ENCODE peak calls at places on chromosome 16, in five cellular contexts. S is K562, X is SK-N-SH, Z is H1, H is HepG2. G is an unnamed sample.

GRCh38 chr16:70750893-70751467 is 50.0 kb downstream of the VAC14 start:
- DNase-seq in S (no peak), H (no peak), Z (no peak), X (no peak), G (no peak)

GRCh38 chr16:6645758-6646423 is 686.8 kb upstream of the RBFOX1 start:
- DNase-seq in Z (no peak), H (no peak), X (no peak), S (no peak), G (no peak)

GRCh38 chr16:75341934-75342811 is 90.7 kb upstream of the BCAR1 start:
- DNase-seq in Z (no peak), X (no peak), H (no peak), S (no peak), G (no peak)

GRCh38 chr16:2710711-2711231 is 9.3 kb downstream of the PRSS27 start:
- DNase-seq in X (no peak), S (no peak), Z (no peak), H (no peak), G (no peak)

GRCh38 chr16:70689970-70690905 is 4.4 kb upstream of the MTSS2 start:
- DNase-seq in S (no peak), Z (no peak), X (no peak), H (no peak), G (no peak)

GRCh38 chr16:4580245-4580644 is 24.1 kb downstream of the C16orf96 start:
- DNase-seq in H (no peak), X (no peak), S (no peak), Z (no peak), G (no peak)

GRCh38 chr16:10678655-10679054 is 16.1 kb downstream of the TEKT5 start:
- DNase-seq in S (no peak), Z (no peak), H (no peak), X (no peak), G (no peak)

GRCh38 chr16:83943516-83944050 is 9.5 kb upstream of the OSGIN1 start:
- DNase-seq in X (no peak), Z (no peak), S (no peak), H (no peak), G (no peak)

GRCh38 chr16:27641260-27641659 is 91.3 kb downstream of the KATNIP start:
- DNase-seq in S (peak; percentile 60), X (no peak), Z (no peak), H (no peak), G (no peak)

GRCh38 chr16:81885976-81886586 is 107.0 kb downstream of the PLCG2 start:
- DNase-seq in H (peak; percentile 31), Z (peak; percentile 36), X (peak; percentile 65), S (peak; percentile 85), G (no peak)

GRCh38 chr16:87209808-87210512 is 107.2 kb downstream of the C16orf95 start:
- DNase-seq in X (no peak), S (no peak), H (no peak), Z (no peak), G (no peak)

GRCh38 chr16:75288596-75289120 is 37.2 kb upstream of the BCAR1 start:
- DNase-seq in S (no peak), Z (no peak), X (no peak), H (no peak), G (peak; percentile 55)

GRCh38 chr16:4692460-4693295 is 684 bp upstream of the NUDT16L1 start:
- DNase-seq in S (no peak), X (peak; percentile 78), H (no peak), Z (no peak), G (no peak)

GRCh38 chr16:2919511-2920255 is 8.0 kb downstream of the FLYWCH1 start:
- DNase-seq in H (peak; percentile 55), Z (no peak), X (peak; percentile 84), S (peak; percentile 58), G (no peak)

GRCh38 chr16:27686926-27687325 is 137.0 kb downstream of the KATNIP start:
- DNase-seq in Z (no peak), H (no peak), X (no peak), S (no peak), G (no peak)

GRCh38 chr16:83772806-83773205 is 35.0 kb upstream of the HSBP1 start:
- DNase-seq in X (no peak), H (no peak), S (no peak), Z (no peak), G (no peak)

GRCh38 chr16:55082594-55082982 is 151.9 kb downstream of the IRX5 start:
- DNase-seq in X (no peak), Z (no peak), H (no peak), S (no peak), G (no peak)

GRCh38 chr16:29198231-29198630 is 208.3 kb downstream of the NPIPB11 start:
- DNase-seq in Z (no peak), X (no peak), H (no peak), S (no peak), G (no peak)

GRCh38 chr16:29198731-29199521 is 207.6 kb downstream of the NPIPB11 start:
- DNase-seq in H (no peak), S (no peak), X (no peak), Z (no peak), G (no peak)
- TF ChIP-seq CHD2 in H (no peak), S (no peak), X (no peak), Z (no peak), G (no peak)

GRCh38 chr16:1094124-1094479 is 1.9 kb downstream of the C1QTNF8 start:
- DNase-seq in S (no peak), Z (no peak), X (no peak), H (no peak), G (no peak)
- H2AFZ ChIP-seq in S (no peak overlapping the region), Z (no peak overlapping the region), X (no peak overlapping the region), H (no peak overlapping the region), G (no peak overlapping the region)

DNA sequence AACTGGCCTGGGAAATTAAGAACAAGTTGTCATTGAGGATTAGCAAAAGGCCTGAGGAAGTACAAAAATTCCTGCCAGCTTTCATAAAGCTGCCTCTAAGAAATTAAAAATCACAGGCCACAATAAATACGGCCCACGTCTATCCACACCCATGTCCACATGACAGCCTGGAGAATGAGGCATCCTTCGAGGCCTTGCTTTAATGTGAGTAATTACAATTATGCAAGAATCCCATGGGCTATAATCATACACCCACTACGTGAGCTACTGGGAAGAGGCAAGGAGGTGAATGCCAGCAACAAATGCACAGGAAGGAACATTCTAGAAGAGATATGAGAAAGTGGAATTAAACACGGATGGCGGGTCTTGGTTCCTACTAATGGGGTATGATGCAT is 65.4 kb upstream of the ZFHX3 start:
- DNase-seq in Z (no peak), X (no peak), H (no peak), S (no peak), G (no peak)
- TF ChIP-seq CHD2 in Z (no peak), X (no peak), H (no peak), S (no peak), G (no peak)

GRCh38 chr16:63018581-63019223 is 982.5 kb upstream of the CDH8 start:
- DNase-seq in S (no peak), X (no peak), Z (no peak), H (no peak), G (no peak)
- H2AFZ ChIP-seq in S (no peak overlapping the region), X (no peak overlapping the region), Z (no peak overlapping the region), H (no peak overlapping the region), G (no peak overlapping the region)

G was measured in GM12878.